ENCODE peak calls at places on chromosomes 1 and 21, in eight cellular contexts. One of them, this sample, is unnamed.

GRCh38 chr1:209883341-209883971 is 54.6 kb upstream of the SYT14 start:
- DNase-seq in GOT3: no peak
- DNase-seq in cardiac muscle cell: no peak
- DNase-seq in left ventricle myocardium superior: no peak
- DNase-seq in substantia nigra: no peak
- DNase-seq in skeletal muscle cell: no peak
- DNase-seq in T-helper 2 cell: no peak
- DNase-seq in activated naive CD4-positive, alpha-beta T cell: no peak
- DNase-seq in this sample: no peak

GRCh38 chr1:43592974-43593683 is 56.8 kb upstream of the KDM4A start:
- DNase-seq in cardiac muscle cell: no peak
- DNase-seq in activated naive CD4-positive, alpha-beta T cell: no peak
- DNase-seq in substantia nigra: no peak
- DNase-seq in skeletal muscle cell: no peak
- DNase-seq in T-helper 2 cell: no peak
- DNase-seq in left ventricle myocardium superior: no peak
- DNase-seq in GOT3: no peak
- DNase-seq in this sample: no peak

GRCh38 chr1:228013322-228014234 is 6.8 kb downstream of the WNT3A start:
- DNase-seq in T-helper 2 cell: no peak
- DNase-seq in cardiac muscle cell: no peak
- DNase-seq in activated naive CD4-positive, alpha-beta T cell: no peak
- DNase-seq in left ventricle myocardium superior: peak
- DNase-seq in skeletal muscle cell: no peak
- DNase-seq in substantia nigra: no peak
- DNase-seq in GOT3: no peak
- DNase-seq in this sample: no peak

GRCh38 chr1:55443175-55443933 is 228.2 kb upstream of the USP24 start:
- DNase-seq in substantia nigra: no peak
- DNase-seq in skeletal muscle cell: peak
- DNase-seq in activated naive CD4-positive, alpha-beta T cell: no peak
- DNase-seq in T-helper 2 cell: no peak
- DNase-seq in GOT3: peak
- DNase-seq in cardiac muscle cell: no peak
- DNase-seq in left ventricle myocardium superior: peak
- DNase-seq in this sample: no peak

GRCh38 chr1:67118191-67118590 is 16.6 kb downstream of the C1orf141 start:
- DNase-seq in cardiac muscle cell: no peak
- DNase-seq in activated naive CD4-positive, alpha-beta T cell: no peak
- DNase-seq in substantia nigra: no peak
- DNase-seq in skeletal muscle cell: no peak
- DNase-seq in T-helper 2 cell: no peak
- DNase-seq in left ventricle myocardium superior: no peak
- DNase-seq in GOT3: no peak
- DNase-seq in this sample: no peak

GRCh38 chr21:42424848-42425602 is 21.3 kb downstream of the UBASH3A start:
- DNase-seq in cardiac muscle cell: no peak
- DNase-seq in GOT3: no peak
- DNase-seq in T-helper 2 cell: peak
- DNase-seq in skeletal muscle cell: no peak
- DNase-seq in substantia nigra: no peak
- DNase-seq in left ventricle myocardium superior: no peak
- DNase-seq in activated naive CD4-positive, alpha-beta T cell: peak
- DNase-seq in this sample: peak

GRCh38 chr1:61157420-61157987 is 75.1 kb downstream of the NFIA start:
- DNase-seq in GOT3: no peak
- DNase-seq in left ventricle myocardium superior: no peak
- DNase-seq in T-helper 2 cell: no peak
- DNase-seq in skeletal muscle cell: peak
- DNase-seq in cardiac muscle cell: peak
- DNase-seq in activated naive CD4-positive, alpha-beta T cell: no peak
- DNase-seq in substantia nigra: no peak
- DNase-seq in this sample: no peak

GRCh38 chr21:17371470-17371869 is 141.4 kb upstream of the CXADR start:
- DNase-seq in T-helper 2 cell: no peak
- DNase-seq in GOT3: no peak
- DNase-seq in cardiac muscle cell: no peak
- DNase-seq in substantia nigra: no peak
- DNase-seq in skeletal muscle cell: peak
- DNase-seq in left ventricle myocardium superior: no peak
- DNase-seq in activated naive CD4-positive, alpha-beta T cell: no peak
- DNase-seq in this sample: no peak

GRCh38 chr1:85049735-85050166 is 1.5 kb upstream of the MCOLN3 start:
- DNase-seq in activated naive CD4-positive, alpha-beta T cell: no peak
- DNase-seq in GOT3: no peak
- DNase-seq in substantia nigra: no peak
- DNase-seq in cardiac muscle cell: no peak
- DNase-seq in skeletal muscle cell: no peak
- DNase-seq in T-helper 2 cell: no peak
- DNase-seq in left ventricle myocardium superior: no peak
- DNase-seq in this sample: no peak

GRCh38 chr1:15249032-15249601 is 2.1 kb downstream of the FHAD1 start:
- DNase-seq in substantia nigra: no peak
- DNase-seq in cardiac muscle cell: no peak
- DNase-seq in left ventricle myocardium superior: no peak
- DNase-seq in T-helper 2 cell: no peak
- DNase-seq in GOT3: no peak
- DNase-seq in skeletal muscle cell: no peak
- DNase-seq in activated naive CD4-positive, alpha-beta T cell: no peak
- DNase-seq in this sample: no peak